ENCODE peak calls at places on chromosomes 1 and 21, in nine cellular contexts. One of them, this sample, is unnamed. For H3K36me3, the result is how much of the 10 kb centered on the place peaks cover.

GRCh38 chr1:153799016-153799415 is 23.8 kb downstream of the SLC27A3 start:
- DNase-seq in uterus: no peak
- DNase-seq in ovary: peak
- DNase-seq in K562: no peak
- DNase-seq in heart left ventricle: no peak
- DNase-seq in IMR-90: no peak
- DNase-seq in transverse colon: no peak
- DNase-seq in endothelial cell of umbilical vein: no peak
- DNase-seq in HCT116: no peak
- DNase-seq in this sample: no peak

GRCh38 chr1:36486436-36487335 is 4.0 kb upstream of the CSF3R start:
- DNase-seq in uterus: no peak
- DNase-seq in ovary: peak
- DNase-seq in K562: no peak
- DNase-seq in heart left ventricle: peak
- DNase-seq in IMR-90: no peak
- DNase-seq in transverse colon: peak
- DNase-seq in endothelial cell of umbilical vein: no peak
- DNase-seq in HCT116: no peak
- DNase-seq in this sample: peak

GRCh38 chr1:40872266-40872665 is 10.1 kb upstream of the CITED4 start:
- DNase-seq in uterus: no peak
- DNase-seq in ovary: no peak
- DNase-seq in K562: no peak
- DNase-seq in heart left ventricle: no peak
- DNase-seq in IMR-90: no peak
- DNase-seq in transverse colon: no peak
- DNase-seq in endothelial cell of umbilical vein: no peak
- DNase-seq in HCT116: no peak
- DNase-seq in this sample: no peak

GRCh38 chr1:193786996-193787546 is 600.7 kb upstream of the B3GALT2 start:
- DNase-seq in uterus: no peak
- DNase-seq in ovary: no peak
- DNase-seq in K562: no peak
- DNase-seq in heart left ventricle: no peak
- DNase-seq in IMR-90: no peak
- DNase-seq in transverse colon: peak
- DNase-seq in endothelial cell of umbilical vein: no peak
- DNase-seq in HCT116: no peak
- DNase-seq in this sample: no peak

GRCh38 chr1:183365676-183366075 is 52.5 kb downstream of the NMNAT2 start:
- DNase-seq in uterus: no peak
- DNase-seq in ovary: no peak
- DNase-seq in K562: no peak
- DNase-seq in heart left ventricle: peak
- DNase-seq in IMR-90: no peak
- DNase-seq in transverse colon: no peak
- DNase-seq in endothelial cell of umbilical vein: no peak
- DNase-seq in HCT116: no peak
- DNase-seq in this sample: no peak

GRCh38 chr1:202149566-202149965 is 5.0 kb upstream of the ARL8A start:
- DNase-seq in uterus: no peak
- DNase-seq in ovary: no peak
- DNase-seq in K562: no peak
- DNase-seq in heart left ventricle: no peak
- DNase-seq in IMR-90: peak
- DNase-seq in transverse colon: no peak
- DNase-seq in endothelial cell of umbilical vein: no peak
- DNase-seq in HCT116: no peak
- DNase-seq in this sample: no peak

GRCh38 chr1:176949033-176949662 is 215.4 kb downstream of the ASTN1 start:
- DNase-seq in uterus: no peak
- DNase-seq in ovary: peak
- DNase-seq in K562: peak
- DNase-seq in heart left ventricle: peak
- DNase-seq in IMR-90: peak
- DNase-seq in transverse colon: peak
- DNase-seq in endothelial cell of umbilical vein: peak
- DNase-seq in HCT116: peak
- DNase-seq in this sample: peak

GRCh38 chr1:220001095-220001501 is 45.2 kb downstream of the EPRS1 start:
- DNase-seq in uterus: no peak
- DNase-seq in ovary: no peak
- DNase-seq in K562: no peak
- DNase-seq in heart left ventricle: no peak
- DNase-seq in IMR-90: peak
- DNase-seq in transverse colon: no peak
- DNase-seq in endothelial cell of umbilical vein: peak
- DNase-seq in HCT116: no peak
- DNase-seq in this sample: no peak

GRCh38 chr1:90850925-90851710 is 134.0 kb upstream of the BARHL2 start:
- DNase-seq in uterus: peak
- DNase-seq in ovary: peak
- DNase-seq in K562: peak
- DNase-seq in heart left ventricle: peak
- DNase-seq in IMR-90: peak
- DNase-seq in transverse colon: peak
- DNase-seq in endothelial cell of umbilical vein: peak
- DNase-seq in HCT116: peak
- DNase-seq in this sample: peak

GRCh38 chr1:227059076-227059475 is 119.0 kb downstream of the COQ8A start:
- DNase-seq in uterus: no peak
- DNase-seq in ovary: no peak
- DNase-seq in K562: no peak
- DNase-seq in heart left ventricle: no peak
- DNase-seq in IMR-90: no peak
- DNase-seq in transverse colon: no peak
- DNase-seq in endothelial cell of umbilical vein: no peak
- DNase-seq in HCT116: no peak
- DNase-seq in this sample: no peak

GRCh38 chr1:4172659-4173599 is 272.9 kb upstream of the C1orf174 start:
- DNase-seq in uterus: no peak
- DNase-seq in ovary: peak
- DNase-seq in K562: peak
- DNase-seq in heart left ventricle: no peak
- DNase-seq in IMR-90: no peak
- DNase-seq in transverse colon: no peak
- DNase-seq in endothelial cell of umbilical vein: no peak
- DNase-seq in HCT116: peak
- DNase-seq in this sample: peak

GRCh38 chr1:75615664-75616435 is 4.9 kb upstream of the SLC44A5 start:
- DNase-seq in uterus: no peak
- DNase-seq in ovary: peak
- DNase-seq in K562: peak
- DNase-seq in heart left ventricle: no peak
- DNase-seq in IMR-90: peak
- DNase-seq in transverse colon: peak
- DNase-seq in endothelial cell of umbilical vein: peak
- DNase-seq in HCT116: no peak
- DNase-seq in this sample: no peak

GRCh38 chr1:113929750-113930498 is 800 bp downstream of the HIPK1 start:
- DNase-seq in uterus: peak
- DNase-seq in ovary: peak
- DNase-seq in K562: peak
- DNase-seq in heart left ventricle: peak
- DNase-seq in IMR-90: peak
- DNase-seq in transverse colon: peak
- DNase-seq in endothelial cell of umbilical vein: no peak
- DNase-seq in HCT116: no peak
- DNase-seq in this sample: peak

GRCh38 chr21:37380349-37381323 is 14.1 kb downstream of the DYRK1A start:
- DNase-seq in uterus: no peak
- DNase-seq in ovary: no peak
- DNase-seq in K562: no peak
- DNase-seq in heart left ventricle: no peak
- DNase-seq in IMR-90: no peak
- DNase-seq in transverse colon: no peak
- DNase-seq in endothelial cell of umbilical vein: no peak
- DNase-seq in HCT116: no peak
- DNase-seq in this sample: no peak

DNA sequence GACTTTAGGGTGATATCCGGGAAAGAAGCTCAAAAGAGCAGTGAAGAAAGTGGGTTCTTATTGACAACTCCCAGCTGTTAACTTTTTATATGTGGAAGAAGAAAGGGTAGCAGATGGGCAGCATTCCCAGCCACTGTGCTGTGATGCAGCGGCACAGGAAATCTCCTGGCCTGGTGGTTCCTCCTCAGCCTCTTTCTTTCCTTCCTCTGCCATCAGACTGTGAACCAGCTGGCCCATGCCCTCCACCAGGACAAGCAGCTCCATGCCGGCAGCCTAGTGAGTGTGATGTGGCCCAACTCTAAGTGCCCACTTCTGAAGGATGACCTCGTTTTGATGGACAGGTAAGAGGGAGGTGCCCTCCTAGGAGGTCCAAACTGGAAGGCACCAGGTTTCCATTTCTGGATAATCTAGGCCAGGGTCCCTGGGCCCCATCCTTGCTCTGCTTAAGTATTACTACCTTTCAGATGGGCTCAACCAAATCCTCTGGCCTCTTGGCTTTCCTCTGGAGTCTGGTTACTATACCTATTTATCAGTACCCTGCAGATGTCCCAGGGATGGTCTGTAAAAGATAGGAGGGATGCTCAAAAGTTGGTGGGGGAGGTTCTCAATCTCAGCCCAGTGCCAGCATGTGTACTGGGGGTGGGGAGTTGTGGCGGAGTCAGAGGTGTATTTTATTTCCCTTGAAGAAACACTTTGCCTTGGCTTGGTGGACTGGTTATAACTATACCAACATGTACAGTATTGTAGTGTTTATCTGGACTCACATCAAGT is 17.0 kb downstream of the MFN2 start:
- DNase-seq in uterus: no peak
- DNase-seq in ovary: no peak
- DNase-seq in K562: no peak
- DNase-seq in heart left ventricle: no peak
- DNase-seq in IMR-90: no peak
- DNase-seq in transverse colon: no peak
- DNase-seq in endothelial cell of umbilical vein: peak
- DNase-seq in HCT116: no peak
- DNase-seq in this sample: no peak
- H3K36me3 ChIP-seq in uterus: under half
- H3K36me3 ChIP-seq in ovary: under half
- H3K36me3 ChIP-seq in K562: half or more
- H3K36me3 ChIP-seq in heart left ventricle: half or more
- H3K36me3 ChIP-seq in IMR-90: half or more
- H3K36me3 ChIP-seq in transverse colon: half or more
- H3K36me3 ChIP-seq in endothelial cell of umbilical vein: under half
- H3K36me3 ChIP-seq in HCT116: under half
- H3K36me3 ChIP-seq in this sample: under half

GRCh38 chr1:100941580-100942216 is 45.8 kb downstream of the SLC30A7 start:
- DNase-seq in uterus: no peak
- DNase-seq in ovary: no peak
- DNase-seq in K562: no peak
- DNase-seq in heart left ventricle: no peak
- DNase-seq in IMR-90: no peak
- DNase-seq in transverse colon: no peak
- DNase-seq in endothelial cell of umbilical vein: no peak
- DNase-seq in HCT116: no peak
- DNase-seq in this sample: no peak
- TF ChIP-seq POLR2A in uterus: no peak
- TF ChIP-seq POLR2A in ovary: no peak
- TF ChIP-seq POLR2A in K562: no peak
- TF ChIP-seq POLR2A in heart left ventricle: no peak
- TF ChIP-seq POLR2A in IMR-90: no peak
- TF ChIP-seq POLR2A in transverse colon: no peak
- TF ChIP-seq POLR2A in endothelial cell of umbilical vein: no peak
- TF ChIP-seq POLR2A in HCT116: no peak
- TF ChIP-seq POLR2A in this sample: no peak

DNA sequence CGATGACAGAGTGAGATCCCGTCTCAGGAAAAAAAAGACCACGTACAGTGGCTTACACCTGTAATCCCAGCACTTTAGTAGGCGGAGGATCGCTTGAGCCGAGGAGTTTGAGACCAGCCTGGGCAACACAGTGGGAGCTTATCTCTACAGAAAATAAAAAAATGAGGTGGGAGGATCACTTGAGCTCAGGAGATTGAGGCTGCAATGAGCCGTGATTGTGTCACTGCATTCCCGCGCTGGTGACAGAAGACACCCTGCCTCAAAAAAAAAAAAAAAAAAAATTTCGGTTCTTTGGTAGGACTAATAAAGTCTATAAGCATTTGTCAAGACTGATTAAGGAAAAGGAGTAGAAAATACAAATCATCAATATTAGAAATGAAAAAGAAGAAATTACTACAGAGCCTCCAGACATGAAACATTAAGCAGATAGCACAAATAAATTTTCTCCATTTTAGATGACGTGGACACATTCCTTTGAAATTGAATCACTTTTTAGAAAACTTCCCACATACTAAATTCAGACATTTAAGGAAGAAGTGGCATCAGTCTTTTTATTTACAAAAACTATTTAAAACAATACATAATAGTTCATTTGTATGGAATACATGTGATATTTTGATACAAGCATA is 30.4 kb downstream of the MORC3 start:
- DNase-seq in uterus: no peak
- DNase-seq in ovary: no peak
- DNase-seq in K562: no peak
- DNase-seq in heart left ventricle: no peak
- DNase-seq in IMR-90: peak
- DNase-seq in transverse colon: no peak
- DNase-seq in endothelial cell of umbilical vein: no peak
- DNase-seq in HCT116: no peak
- DNase-seq in this sample: no peak
- H3K36me3 ChIP-seq in uterus: under half
- H3K36me3 ChIP-seq in ovary: under half
- H3K36me3 ChIP-seq in K562: half or more
- H3K36me3 ChIP-seq in heart left ventricle: half or more
- H3K36me3 ChIP-seq in IMR-90: under half
- H3K36me3 ChIP-seq in transverse colon: half or more
- H3K36me3 ChIP-seq in endothelial cell of umbilical vein: under half
- H3K36me3 ChIP-seq in HCT116: under half
- H3K36me3 ChIP-seq in this sample: under half

DNA sequence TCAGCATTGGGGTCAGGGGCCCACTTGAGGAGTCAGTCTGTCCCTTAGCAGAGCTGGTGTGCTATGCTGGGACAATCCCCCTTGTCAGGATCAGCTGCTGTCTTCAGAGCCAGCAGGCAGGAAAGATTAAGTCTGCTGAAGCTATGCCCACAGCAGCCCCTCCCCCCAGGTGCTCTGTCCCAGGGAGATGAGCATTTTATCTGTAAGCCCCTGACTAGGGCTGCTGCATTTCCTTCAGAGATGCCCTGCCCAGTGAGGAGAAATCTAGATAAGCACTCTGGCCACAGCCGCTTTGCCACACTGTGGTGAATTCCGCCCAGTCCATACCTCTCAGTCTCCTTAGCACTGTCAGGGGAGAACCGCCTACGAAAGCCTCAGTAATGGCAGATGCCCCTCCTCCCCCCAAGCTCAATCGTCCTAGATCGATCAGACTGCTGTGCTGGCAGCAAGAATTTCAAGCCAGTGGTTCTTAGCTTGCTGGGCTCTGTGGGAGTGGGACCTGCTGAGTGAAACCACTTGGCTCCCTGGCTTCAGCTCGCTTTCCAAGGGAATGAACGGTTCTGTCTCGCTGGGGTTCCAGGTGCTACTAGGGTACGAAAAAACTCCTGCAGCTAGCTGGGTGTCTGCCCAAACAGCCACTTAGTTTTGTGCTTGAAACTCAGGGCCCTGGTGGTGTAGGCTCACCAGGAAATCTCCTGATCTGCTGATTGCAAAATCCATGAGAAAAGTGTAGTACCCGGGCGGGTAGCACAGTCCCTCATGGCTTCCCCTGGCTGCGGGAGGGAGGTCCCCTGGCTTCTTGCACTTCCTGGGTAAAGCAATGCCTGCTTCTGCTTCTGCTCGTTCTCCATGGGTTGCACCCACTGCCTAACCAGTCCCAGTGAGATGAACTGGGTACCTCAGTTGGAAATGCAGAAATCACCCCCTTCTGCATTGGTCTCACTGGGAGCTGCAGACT is 25.1 kb upstream of the TP53BP2 start:
- DNase-seq in uterus: no peak
- DNase-seq in ovary: no peak
- DNase-seq in K562: peak
- DNase-seq in heart left ventricle: no peak
- DNase-seq in IMR-90: no peak
- DNase-seq in transverse colon: no peak
- DNase-seq in endothelial cell of umbilical vein: no peak
- DNase-seq in HCT116: no peak
- DNase-seq in this sample: no peak
- TF ChIP-seq POLR2A in uterus: no peak
- TF ChIP-seq POLR2A in ovary: no peak
- TF ChIP-seq POLR2A in K562: no peak
- TF ChIP-seq POLR2A in heart left ventricle: no peak
- TF ChIP-seq POLR2A in IMR-90: no peak
- TF ChIP-seq POLR2A in transverse colon: no peak
- TF ChIP-seq POLR2A in endothelial cell of umbilical vein: no peak
- TF ChIP-seq POLR2A in HCT116: no peak
- TF ChIP-seq POLR2A in this sample: no peak

This sample was measured in breast epithelium.